ENCODE peak calls at places on chromosomes 7 and 10, in eight cellular contexts. I is sigmoid colon, X is upper lobe of left lung, L is GM23338, R is spleen, Y is breast epithelium, J is H1, Z is HepG2. H is an unnamed sample.

GRCh38 chr10:62047240-62047897 is 145.9 kb downstream of the ARID5B start:
- DNase-seq in J (no peak), Z (no peak), L (no peak), I (no peak), Y (no peak), X (no peak), R (no peak), H (no peak)

GRCh38 chr7:106465704-106466468 is 181.1 kb upstream of the NAMPT start:
- DNase-seq in R (no peak), J (no peak), L (no peak), I (no peak), Z (no peak), X (no peak), Y (no peak), H (no peak)

GRCh38 chr7:44259547-44260457 is 59.0 kb downstream of the YKT6 start:
- DNase-seq in R (no peak), J (no peak), L (no peak), Y (peak; percentile 70), X (peak; percentile 26), Z (peak; percentile 3), I (peak; percentile 84), H (no peak)

GRCh38 chr7:54932818-54933543 is 85.8 kb upstream of the EGFR start:
- DNase-seq in Z (peak; percentile 17), J (peak; percentile 21), L (peak; percentile 81), X (peak; percentile 75), Y (peak; percentile 42), R (peak; percentile 79), I (peak; percentile 84), H (no peak)

GRCh38 chr7:44914992-44915607 is 29.8 kb upstream of the PURB start:
- DNase-seq in I (no peak), J (no peak), L (no peak), X (peak; percentile 29), Z (no peak), Y (no peak), R (no peak), H (peak; percentile 38)

GRCh38 chr10:123427386-123427785 is 238.8 kb upstream of the GPR26 start:
- DNase-seq in X (peak; percentile 27), L (peak; percentile 27), Y (no peak), R (no peak), J (no peak), Z (peak; percentile 41), I (no peak), H (peak; percentile 63)

GRCh38 chr10:19824397-19825342 is 8.4 kb downstream of the PLXDC2 start:
- DNase-seq in I (no peak), L (no peak), J (no peak), Z (no peak), X (no peak), Y (no peak), R (no peak), H (no peak)

GRCh38 chr7:25790261-25790660 is 361.7 kb upstream of the NFE2L3 start:
- DNase-seq in I (no peak), Y (no peak), Z (no peak), X (no peak), R (no peak), J (no peak), L (no peak), H (no peak)

GRCh38 chr7:79055722-79056415 is 397.6 kb downstream of the MAGI2 start:
- DNase-seq in J (no peak), X (no peak), I (no peak), Y (peak; percentile 26), R (no peak), Z (peak; percentile 20), L (no peak), H (no peak)

GRCh38 chr10:96448558-96448957 is 65.2 kb downstream of the TLL2 start:
- DNase-seq in Z (no peak), I (no peak), J (no peak), R (no peak), L (no peak), X (no peak), Y (no peak), H (no peak)

GRCh38 chr7:134694299-134694698 is 47.6 kb downstream of the BPGM start:
- DNase-seq in L (peak; percentile 89), R (no peak), I (no peak), Y (no peak), J (no peak), X (no peak), Z (no peak), H (no peak)

GRCh38 chr7:38584443-38585210 is 46.5 kb downstream of the AMPH start:
- DNase-seq in R (no peak), Y (no peak), I (no peak), X (no peak), J (no peak), L (no peak), Z (no peak), H (no peak)

GRCh38 chr10:82538272-82538671 is 663.3 kb downstream of the NRG3 start:
- DNase-seq in I (no peak), J (no peak), Y (no peak), Z (no peak), L (no peak), R (no peak), X (no peak), H (no peak)

GRCh38 chr10:82536668-82537067 is 661.7 kb downstream of the NRG3 start:
- DNase-seq in J (no peak), X (no peak), Z (no peak), L (no peak), I (no peak), R (no peak), Y (no peak), H (no peak)

DNA sequence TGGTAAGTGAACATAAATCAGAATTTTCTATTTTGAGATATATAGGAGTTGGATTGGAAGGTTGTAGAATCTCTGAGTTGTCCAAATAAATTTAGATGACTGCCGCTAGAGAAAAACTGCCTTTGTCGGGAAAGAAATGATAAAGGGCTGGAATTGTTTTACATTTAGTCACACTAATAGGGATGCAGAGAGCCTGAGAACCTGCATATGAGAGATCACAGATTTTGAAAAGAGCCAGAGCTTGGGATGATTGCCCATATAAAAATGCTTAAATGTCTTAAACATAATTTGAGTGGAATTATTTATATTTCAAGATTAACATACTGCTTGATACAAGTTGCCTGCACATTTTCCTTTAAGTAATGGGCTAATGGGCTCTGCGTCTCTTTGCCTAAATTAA is 660.5 kb downstream of the NRG3 start:
- DNase-seq in I (no peak), Z (no peak), X (no peak), J (no peak), Y (no peak), R (no peak), L (no peak), H (no peak)
- TF ChIP-seq POLR2AphosphoS5 in I (no peak), Z (no peak), X (no peak), J (no peak), Y (no peak), R (no peak), L (no peak), H (no peak)

GRCh38 chr10:92183199-92183598 is 107.7 kb downstream of the CPEB3 start:
- DNase-seq in R (no peak), I (no peak), Z (no peak), Y (no peak), X (no peak), L (no peak), J (no peak), H (no peak)

GRCh38 chr10:92184977-92185376 is 105.9 kb downstream of the CPEB3 start:
- DNase-seq in L (no peak), Z (no peak), Y (no peak), I (no peak), J (no peak), X (no peak), R (no peak), H (no peak)

GRCh38 chr10:92180326-92180881 is 110.5 kb downstream of the CPEB3 start:
- DNase-seq in X (no peak), L (no peak), I (no peak), J (no peak), R (no peak), Y (no peak), Z (no peak), H (no peak)

GRCh38 chr10:92177546-92177945 is 113.3 kb downstream of the CPEB3 start:
- DNase-seq in Z (no peak), R (no peak), I (no peak), L (no peak), X (no peak), J (no peak), Y (no peak), H (no peak)

GRCh38 chr10:92181575-92181974 is 109.3 kb downstream of the CPEB3 start:
- DNase-seq in L (peak; percentile 32), Y (no peak), Z (peak; percentile 8), R (no peak), I (no peak), J (no peak), X (no peak), H (no peak)
- TF ChIP-seq CTCF in L (peak; percentile 50), Y (no peak), Z (no peak), R (no peak), I (no peak), J (no peak), X (peak; percentile 21), H (no peak)

DNA sequence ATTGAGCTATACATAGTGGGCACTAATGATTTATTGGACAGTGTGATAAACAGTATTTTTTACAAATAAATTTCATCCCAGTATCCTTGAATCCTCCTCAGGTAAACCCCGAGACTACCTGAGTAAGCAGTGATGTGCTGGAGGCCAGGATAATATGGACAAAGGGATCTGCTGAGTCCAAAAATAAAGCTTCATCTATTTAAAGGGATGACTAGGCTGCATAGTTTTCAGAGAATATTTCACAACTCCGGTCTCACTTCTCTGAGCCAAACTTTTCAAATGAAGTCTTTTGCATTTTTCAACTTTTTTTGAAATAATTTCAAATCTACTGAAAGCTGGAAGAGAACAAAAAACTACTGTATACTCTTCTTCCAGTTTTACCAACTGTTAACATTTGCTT is 2.5 kb downstream of the ACTR3B start:
- DNase-seq in L (no peak), J (no peak), R (no peak), Y (no peak), I (no peak), Z (no peak), X (no peak), H (no peak)
- H3K4me3 ChIP-seq in L (peak overlapping the region; percentile 86), J (no peak overlapping the region), R (no peak overlapping the region), Y (no peak overlapping the region), I (no peak overlapping the region), Z (no peak overlapping the region), X (no peak overlapping the region), H (no peak overlapping the region)

DNA sequence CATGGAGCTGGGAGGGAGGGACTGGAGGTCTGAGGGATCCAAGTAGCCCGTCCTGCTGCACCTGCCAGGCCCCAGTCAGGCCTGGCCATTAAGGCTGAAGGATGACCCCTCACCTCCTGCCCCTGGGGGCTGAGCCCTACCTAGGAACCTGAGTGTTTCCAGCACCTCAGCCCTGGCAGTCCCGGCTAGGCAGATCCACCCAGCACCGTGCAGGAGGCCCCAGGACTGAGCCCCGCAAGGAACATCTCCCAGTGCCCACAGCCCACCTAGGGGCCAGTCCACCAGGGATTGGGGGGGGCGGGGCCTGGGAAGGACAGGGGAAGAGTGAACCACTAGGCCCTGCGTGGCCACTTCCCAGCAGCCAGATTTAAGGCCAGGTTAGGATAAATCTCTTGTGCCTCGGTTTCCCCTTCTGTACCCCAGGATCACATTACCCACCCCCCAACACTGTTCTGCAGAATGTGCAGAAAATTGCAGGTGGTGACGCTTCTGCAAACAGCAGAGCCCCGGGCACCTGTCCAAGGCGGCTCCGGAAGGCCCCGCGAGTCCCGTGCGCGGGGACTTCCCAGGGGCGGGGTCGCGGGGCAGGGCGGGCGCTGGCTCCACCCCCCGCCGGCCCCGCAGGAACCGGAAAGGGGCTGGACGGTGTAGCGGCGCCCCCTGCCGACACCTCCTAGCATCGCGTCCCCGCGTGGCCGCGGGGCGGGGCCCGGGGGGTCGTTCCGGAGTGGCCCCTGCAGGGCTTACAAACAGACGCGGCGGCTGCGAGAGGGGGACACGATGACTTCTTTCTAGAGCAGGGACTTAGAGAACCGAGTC is 55.9 kb downstream of the PWWP2B start:
- DNase-seq in I (peak; percentile 92), J (no peak), R (peak; percentile 98), X (peak; percentile 95), Z (peak; percentile 49), Y (peak; percentile 65), L (peak; percentile 77), H (peak; percentile 51)
- TF ChIP-seq POLR2AphosphoS5 in I (peak; percentile 13), J (no peak), R (peak; percentile 78), X (no peak), Z (no peak), Y (peak; percentile 11), L (no peak), H (no peak)

H was measured in HL-60.